ENCODE peak calls at places on chromosomes 16 and 17, in five cellular contexts. One of them, this sample, is unnamed.

GRCh38 chr17:38602453-38602852 is 3.3 kb downstream of the SRCIN1 start:
- DNase-seq in stimulated activated naive B cell treated with anti-CD40 and anti-IgM and Interleukin-4, amounts not matched to agents 10 μg/mL and 1 μg/mL and 100 μg/mL, for 72 hours: no peak
- DNase-seq in endothelial cell: no peak
- DNase-seq in activated CD8-positive, alpha-beta memory T cell treated with anti-CD3 and anti-CD28 coated beads, Interleukin-2, amount 50 U/mL, for 48 hours: no peak
- DNase-seq in stimulated activated naive CD8-positive, alpha-beta T cell treated with anti-CD3 and anti-CD28 coated beads, Interleukin-15, Interleukin-2, amounts not matched to agents 100 U/mL and 50 U/mL, for 24 hours: no peak
- DNase-seq in this sample: no peak

GRCh38 chr16:81136331-81137011 is 40.3 kb upstream of the GCSH start:
- DNase-seq in stimulated activated naive B cell treated with anti-CD40 and anti-IgM and Interleukin-4, amounts not matched to agents 10 μg/mL and 1 μg/mL and 100 μg/mL, for 72 hours: no peak
- DNase-seq in endothelial cell: no peak
- DNase-seq in activated CD8-positive, alpha-beta memory T cell treated with anti-CD3 and anti-CD28 coated beads, Interleukin-2, amount 50 U/mL, for 48 hours: no peak
- DNase-seq in stimulated activated naive CD8-positive, alpha-beta T cell treated with anti-CD3 and anti-CD28 coated beads, Interleukin-15, Interleukin-2, amounts not matched to agents 100 U/mL and 50 U/mL, for 24 hours: no peak
- DNase-seq in this sample: no peak

GRCh38 chr17:28344011-28344410 is 8.4 kb downstream of the TNFAIP1 start:
- DNase-seq in stimulated activated naive B cell treated with anti-CD40 and anti-IgM and Interleukin-4, amounts not matched to agents 10 μg/mL and 1 μg/mL and 100 μg/mL, for 72 hours: no peak
- DNase-seq in endothelial cell: no peak
- DNase-seq in activated CD8-positive, alpha-beta memory T cell treated with anti-CD3 and anti-CD28 coated beads, Interleukin-2, amount 50 U/mL, for 48 hours: no peak
- DNase-seq in stimulated activated naive CD8-positive, alpha-beta T cell treated with anti-CD3 and anti-CD28 coated beads, Interleukin-15, Interleukin-2, amounts not matched to agents 100 U/mL and 50 U/mL, for 24 hours: no peak
- DNase-seq in this sample: no peak

GRCh38 chr16:4604401-4604800 is 10.3 kb downstream of the UBALD1 start:
- DNase-seq in stimulated activated naive B cell treated with anti-CD40 and anti-IgM and Interleukin-4, amounts not matched to agents 10 μg/mL and 1 μg/mL and 100 μg/mL, for 72 hours: no peak
- DNase-seq in endothelial cell: no peak
- DNase-seq in activated CD8-positive, alpha-beta memory T cell treated with anti-CD3 and anti-CD28 coated beads, Interleukin-2, amount 50 U/mL, for 48 hours: no peak
- DNase-seq in stimulated activated naive CD8-positive, alpha-beta T cell treated with anti-CD3 and anti-CD28 coated beads, Interleukin-15, Interleukin-2, amounts not matched to agents 100 U/mL and 50 U/mL, for 24 hours: no peak
- DNase-seq in this sample: no peak

GRCh38 chr17:7336240-7337175 is at the start of gene ACAP1:
- DNase-seq in stimulated activated naive B cell treated with anti-CD40 and anti-IgM and Interleukin-4, amounts not matched to agents 10 μg/mL and 1 μg/mL and 100 μg/mL, for 72 hours: peak; percentile 57
- DNase-seq in endothelial cell: peak; percentile 13
- DNase-seq in activated CD8-positive, alpha-beta memory T cell treated with anti-CD3 and anti-CD28 coated beads, Interleukin-2, amount 50 U/mL, for 48 hours: peak; percentile 89
- DNase-seq in stimulated activated naive CD8-positive, alpha-beta T cell treated with anti-CD3 and anti-CD28 coated beads, Interleukin-15, Interleukin-2, amounts not matched to agents 100 U/mL and 50 U/mL, for 24 hours: peak; percentile 92
- DNase-seq in this sample: no peak

GRCh38 chr17:75645501-75645888 is 12.3 kb downstream of the SMIM5 start:
- DNase-seq in stimulated activated naive B cell treated with anti-CD40 and anti-IgM and Interleukin-4, amounts not matched to agents 10 μg/mL and 1 μg/mL and 100 μg/mL, for 72 hours: no peak
- DNase-seq in endothelial cell: no peak
- DNase-seq in activated CD8-positive, alpha-beta memory T cell treated with anti-CD3 and anti-CD28 coated beads, Interleukin-2, amount 50 U/mL, for 48 hours: no peak
- DNase-seq in stimulated activated naive CD8-positive, alpha-beta T cell treated with anti-CD3 and anti-CD28 coated beads, Interleukin-15, Interleukin-2, amounts not matched to agents 100 U/mL and 50 U/mL, for 24 hours: no peak
- DNase-seq in this sample: no peak

GRCh38 chr16:68752602-68753001 is 15.5 kb downstream of the CDH1 start:
- DNase-seq in stimulated activated naive B cell treated with anti-CD40 and anti-IgM and Interleukin-4, amounts not matched to agents 10 μg/mL and 1 μg/mL and 100 μg/mL, for 72 hours: no peak
- DNase-seq in endothelial cell: no peak
- DNase-seq in activated CD8-positive, alpha-beta memory T cell treated with anti-CD3 and anti-CD28 coated beads, Interleukin-2, amount 50 U/mL, for 48 hours: peak; percentile 67
- DNase-seq in stimulated activated naive CD8-positive, alpha-beta T cell treated with anti-CD3 and anti-CD28 coated beads, Interleukin-15, Interleukin-2, amounts not matched to agents 100 U/mL and 50 U/mL, for 24 hours: peak; percentile 60
- DNase-seq in this sample: no peak

GRCh38 chr16:6377956-6378355 is 954.7 kb upstream of the RBFOX1 start:
- DNase-seq in stimulated activated naive B cell treated with anti-CD40 and anti-IgM and Interleukin-4, amounts not matched to agents 10 μg/mL and 1 μg/mL and 100 μg/mL, for 72 hours: no peak
- DNase-seq in endothelial cell: no peak
- DNase-seq in activated CD8-positive, alpha-beta memory T cell treated with anti-CD3 and anti-CD28 coated beads, Interleukin-2, amount 50 U/mL, for 48 hours: no peak
- DNase-seq in stimulated activated naive CD8-positive, alpha-beta T cell treated with anti-CD3 and anti-CD28 coated beads, Interleukin-15, Interleukin-2, amounts not matched to agents 100 U/mL and 50 U/mL, for 24 hours: no peak
- DNase-seq in this sample: no peak

GRCh38 chr17:82051776-82052637 is at the start of the genes GPS1 and RFNG:
- DNase-seq in stimulated activated naive B cell treated with anti-CD40 and anti-IgM and Interleukin-4, amounts not matched to agents 10 μg/mL and 1 μg/mL and 100 μg/mL, for 72 hours: peak; percentile 68
- DNase-seq in endothelial cell: no peak
- DNase-seq in activated CD8-positive, alpha-beta memory T cell treated with anti-CD3 and anti-CD28 coated beads, Interleukin-2, amount 50 U/mL, for 48 hours: peak; percentile 93
- DNase-seq in stimulated activated naive CD8-positive, alpha-beta T cell treated with anti-CD3 and anti-CD28 coated beads, Interleukin-15, Interleukin-2, amounts not matched to agents 100 U/mL and 50 U/mL, for 24 hours: peak; percentile 92
- DNase-seq in this sample: peak; percentile 84

GRCh38 chr17:80069886-80070177 is 31.5 kb upstream of the GAA start:
- DNase-seq in stimulated activated naive B cell treated with anti-CD40 and anti-IgM and Interleukin-4, amounts not matched to agents 10 μg/mL and 1 μg/mL and 100 μg/mL, for 72 hours: no peak
- DNase-seq in endothelial cell: no peak
- DNase-seq in activated CD8-positive, alpha-beta memory T cell treated with anti-CD3 and anti-CD28 coated beads, Interleukin-2, amount 50 U/mL, for 48 hours: no peak
- DNase-seq in stimulated activated naive CD8-positive, alpha-beta T cell treated with anti-CD3 and anti-CD28 coated beads, Interleukin-15, Interleukin-2, amounts not matched to agents 100 U/mL and 50 U/mL, for 24 hours: no peak
- DNase-seq in this sample: no peak

GRCh38 chr17:50239913-50240312 is 34.4 kb upstream of the TMEM92 start:
- DNase-seq in stimulated activated naive B cell treated with anti-CD40 and anti-IgM and Interleukin-4, amounts not matched to agents 10 μg/mL and 1 μg/mL and 100 μg/mL, for 72 hours: no peak
- DNase-seq in endothelial cell: no peak
- DNase-seq in activated CD8-positive, alpha-beta memory T cell treated with anti-CD3 and anti-CD28 coated beads, Interleukin-2, amount 50 U/mL, for 48 hours: no peak
- DNase-seq in stimulated activated naive CD8-positive, alpha-beta T cell treated with anti-CD3 and anti-CD28 coated beads, Interleukin-15, Interleukin-2, amounts not matched to agents 100 U/mL and 50 U/mL, for 24 hours: no peak
- DNase-seq in this sample: no peak

GRCh38 chr16:57039148-57039812 is 49.9 kb downstream of the NLRC5 start:
- DNase-seq in stimulated activated naive B cell treated with anti-CD40 and anti-IgM and Interleukin-4, amounts not matched to agents 10 μg/mL and 1 μg/mL and 100 μg/mL, for 72 hours: no peak
- DNase-seq in endothelial cell: no peak
- DNase-seq in activated CD8-positive, alpha-beta memory T cell treated with anti-CD3 and anti-CD28 coated beads, Interleukin-2, amount 50 U/mL, for 48 hours: no peak
- DNase-seq in stimulated activated naive CD8-positive, alpha-beta T cell treated with anti-CD3 and anti-CD28 coated beads, Interleukin-15, Interleukin-2, amounts not matched to agents 100 U/mL and 50 U/mL, for 24 hours: peak; percentile 58
- DNase-seq in this sample: no peak

GRCh38 chr17:55264273-55264639 is 504 bp upstream of the HLF start:
- DNase-seq in stimulated activated naive B cell treated with anti-CD40 and anti-IgM and Interleukin-4, amounts not matched to agents 10 μg/mL and 1 μg/mL and 100 μg/mL, for 72 hours: no peak
- DNase-seq in endothelial cell: no peak
- DNase-seq in activated CD8-positive, alpha-beta memory T cell treated with anti-CD3 and anti-CD28 coated beads, Interleukin-2, amount 50 U/mL, for 48 hours: no peak
- DNase-seq in stimulated activated naive CD8-positive, alpha-beta T cell treated with anti-CD3 and anti-CD28 coated beads, Interleukin-15, Interleukin-2, amounts not matched to agents 100 U/mL and 50 U/mL, for 24 hours: no peak
- DNase-seq in this sample: no peak

GRCh38 chr17:10205549-10206185 is 7.3 kb upstream of the GAS7 start:
- DNase-seq in stimulated activated naive B cell treated with anti-CD40 and anti-IgM and Interleukin-4, amounts not matched to agents 10 μg/mL and 1 μg/mL and 100 μg/mL, for 72 hours: peak; percentile 49
- DNase-seq in endothelial cell: no peak
- DNase-seq in activated CD8-positive, alpha-beta memory T cell treated with anti-CD3 and anti-CD28 coated beads, Interleukin-2, amount 50 U/mL, for 48 hours: no peak
- DNase-seq in stimulated activated naive CD8-positive, alpha-beta T cell treated with anti-CD3 and anti-CD28 coated beads, Interleukin-15, Interleukin-2, amounts not matched to agents 100 U/mL and 50 U/mL, for 24 hours: peak; percentile 18
- DNase-seq in this sample: no peak

GRCh38 chr16:81567987-81568748 is 123.6 kb downstream of the CMIP start:
- DNase-seq in stimulated activated naive B cell treated with anti-CD40 and anti-IgM and Interleukin-4, amounts not matched to agents 10 μg/mL and 1 μg/mL and 100 μg/mL, for 72 hours: no peak
- DNase-seq in endothelial cell: no peak
- DNase-seq in activated CD8-positive, alpha-beta memory T cell treated with anti-CD3 and anti-CD28 coated beads, Interleukin-2, amount 50 U/mL, for 48 hours: peak; percentile 79
- DNase-seq in stimulated activated naive CD8-positive, alpha-beta T cell treated with anti-CD3 and anti-CD28 coated beads, Interleukin-15, Interleukin-2, amounts not matched to agents 100 U/mL and 50 U/mL, for 24 hours: peak; percentile 78
- DNase-seq in this sample: no peak

GRCh38 chr16:426115-426905 is 861 bp downstream of the RAB11FIP3 start:
- DNase-seq in stimulated activated naive B cell treated with anti-CD40 and anti-IgM and Interleukin-4, amounts not matched to agents 10 μg/mL and 1 μg/mL and 100 μg/mL, for 72 hours: no peak
- DNase-seq in endothelial cell: peak; percentile 38
- DNase-seq in activated CD8-positive, alpha-beta memory T cell treated with anti-CD3 and anti-CD28 coated beads, Interleukin-2, amount 50 U/mL, for 48 hours: peak; percentile 62
- DNase-seq in stimulated activated naive CD8-positive, alpha-beta T cell treated with anti-CD3 and anti-CD28 coated beads, Interleukin-15, Interleukin-2, amounts not matched to agents 100 U/mL and 50 U/mL, for 24 hours: peak; percentile 24
- DNase-seq in this sample: no peak

This sample was measured in BE2C.